ENCODE peak calls at places on chromosomes 2 and 18, in seven cellular contexts. C, T, P, D, F, Q and O are unnamed samples.

GRCh38 chr2:17611036-17611435 is 70.5 kb downstream of the VSNL1 start:
- DNase-seq in C (no peak), T (no peak), P (no peak), D (no peak), F (no peak), Q (no peak), O (no peak)

GRCh38 chr2:36329746-36330145 is 25.8 kb upstream of the CRIM1 start:
- DNase-seq in C (peak), T (no peak), P (no peak), D (no peak), F (no peak), Q (no peak), O (peak)

GRCh38 chr2:105176429-105176828 is 65.1 kb upstream of the GPR45 start:
- DNase-seq in C (no peak), T (no peak), P (no peak), D (no peak), F (no peak), Q (no peak), O (no peak)

GRCh38 chr2:215218587-215219577 is 80.5 kb upstream of the ABCA12 start:
- DNase-seq in C (peak), T (no peak), P (no peak), D (no peak), F (no peak), Q (peak), O (peak)

GRCh38 chr18:67380867-67381266 is 135.7 kb downstream of the DSEL start:
- DNase-seq in C (no peak), T (no peak), P (no peak), D (no peak), F (no peak), Q (no peak), O (no peak)

GRCh38 chr2:47907097-47907781 is 941 bp upstream of the FBXO11 start:
- DNase-seq in C (no peak), T (peak), P (peak), D (no peak), F (no peak), Q (peak), O (no peak)

GRCh38 chr18:808086-808485 is 4.0 kb downstream of the YES1 start:
- DNase-seq in C (peak), T (no peak), P (no peak), D (no peak), F (no peak), Q (peak), O (no peak)

GRCh38 chr2:231162036-231162345 is 36.4 kb upstream of the ARMC9 start:
- DNase-seq in C (peak), T (peak), P (no peak), D (no peak), F (no peak), Q (no peak), O (no peak)

GRCh38 chr2:39736593-39736992 is 42.5 kb downstream of the THUMPD2 start:
- DNase-seq in C (peak), T (no peak), P (no peak), D (no peak), F (no peak), Q (no peak), O (no peak)

GRCh38 chr2:109558076-109558882 is 55.5 kb downstream of the SEPTIN10 start:
- DNase-seq in C (peak), T (peak), P (peak), D (no peak), F (no peak), Q (no peak), O (peak)

DNA sequence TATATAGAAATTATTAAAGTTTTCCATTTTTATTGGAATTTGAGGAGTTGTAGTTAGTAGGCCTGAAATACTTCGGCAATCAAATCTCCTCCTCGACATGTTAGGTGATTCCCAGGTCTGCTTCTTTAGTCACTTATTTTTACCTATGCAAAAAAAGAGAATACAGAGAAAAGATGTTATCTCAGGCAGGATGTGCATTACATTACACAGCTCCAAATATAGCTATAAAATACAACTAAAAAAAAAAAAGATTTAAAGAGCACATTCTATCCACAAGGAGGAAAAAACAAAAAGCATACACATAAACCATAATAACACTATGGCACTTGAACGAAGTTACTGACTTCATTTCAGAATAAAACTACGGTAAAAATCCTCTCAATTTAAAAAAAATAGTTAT is 8.1 kb downstream of the STK17B start:
- DNase-seq in C (no peak), T (no peak), P (no peak), D (no peak), F (no peak), Q (no peak), O (no peak)
- H3K27ac ChIP-seq in C (no peak), T (no peak), P (no peak), D (no peak), F (no peak), Q (no peak), O (no peak)

DNA sequence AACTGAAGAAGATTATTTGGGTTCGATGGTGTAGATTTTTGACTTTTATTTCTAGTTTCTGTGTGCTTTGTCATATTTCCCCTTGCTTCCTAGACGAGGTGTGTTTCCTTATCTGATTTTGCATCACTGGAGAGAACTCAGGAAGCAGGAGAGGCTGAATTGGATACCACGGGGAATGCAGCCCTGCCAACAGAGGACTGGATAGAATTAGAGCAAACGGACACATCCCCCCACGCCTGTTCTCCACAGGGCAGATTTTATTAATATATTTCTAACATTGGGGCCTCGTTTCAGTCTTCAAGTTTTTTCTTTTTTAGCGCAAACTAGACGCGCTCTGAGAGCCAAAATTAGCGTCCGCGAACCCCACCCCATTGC is 678 bp upstream of the VAPA start:
- DNase-seq in C (no peak), T (no peak), P (no peak), D (no peak), F (no peak), Q (no peak), O (no peak)
- H3K27ac ChIP-seq in C (peak), T (peak), P (peak), D (no peak), F (peak), Q (peak), O (peak)

DNA sequence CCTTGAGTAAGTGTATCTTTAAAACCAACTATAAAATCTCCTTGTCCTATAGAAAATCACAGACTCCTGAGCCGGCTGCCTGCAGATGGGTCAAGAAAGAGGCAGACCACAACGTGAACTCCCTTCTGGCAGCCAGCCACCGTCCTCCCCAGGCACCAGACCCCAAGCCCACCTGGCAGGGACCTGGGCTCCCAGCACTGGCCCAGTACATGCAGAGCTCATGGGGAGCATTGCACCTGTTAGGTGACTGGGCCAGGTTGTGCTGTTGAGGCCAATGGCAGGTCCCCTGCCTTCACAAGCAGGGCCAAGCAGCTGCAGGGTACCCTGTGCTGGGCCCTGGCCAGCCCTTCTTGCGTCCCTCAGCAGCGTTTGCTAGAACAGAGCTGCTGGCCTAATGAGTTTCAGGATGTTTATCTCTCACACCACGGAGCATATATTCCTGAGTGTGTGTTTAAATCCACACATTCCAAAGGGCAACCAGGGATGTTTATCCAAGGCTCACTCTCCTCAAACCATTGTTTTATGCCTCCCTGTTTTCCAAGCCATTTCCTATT is 194.3 kb downstream of the NDUFA10 start:
- DNase-seq in C (no peak), T (no peak), P (no peak), D (no peak), F (no peak), Q (no peak), O (no peak)
- H3K27ac ChIP-seq in C (no peak), T (peak), P (no peak), D (no peak), F (no peak), Q (no peak), O (no peak)

GRCh38 chr2:126315840-126316239 is 340.1 kb upstream of the GYPC start:
- DNase-seq in C (no peak), T (no peak), P (no peak), D (no peak), F (no peak), Q (no peak), O (no peak)
- H3K27ac ChIP-seq in C (no peak), T (no peak), P (no peak), D (no peak), F (no peak), Q (no peak), O (no peak)

GRCh38 chr2:10043256-10043905 is at the start of gene KLF11:
- DNase-seq in C (peak), T (peak), P (peak), D (peak), F (no peak), Q (peak), O (peak)
- H3K27ac ChIP-seq in C (peak), T (peak), P (peak), D (no peak), F (peak), Q (peak), O (peak)

DNA sequence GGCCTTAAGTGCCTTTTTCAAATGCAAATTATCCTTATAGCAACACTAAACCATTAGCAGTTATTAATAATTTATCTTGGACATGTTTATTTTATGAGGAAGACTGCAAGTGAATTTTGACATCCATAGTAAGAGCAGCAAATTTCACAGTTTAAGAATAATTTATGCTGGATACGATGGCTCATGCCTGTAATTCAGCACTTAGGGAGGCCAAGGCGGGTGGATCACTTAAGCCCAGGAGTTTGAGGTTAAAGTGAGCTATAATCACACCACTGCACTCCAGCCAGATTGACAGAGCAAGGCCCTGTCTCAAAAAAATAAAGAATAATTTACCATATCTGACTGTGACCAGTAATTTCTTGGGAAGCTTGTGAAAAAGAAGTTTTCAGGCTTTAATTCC is 286.2 kb downstream of the TMX3 start:
- DNase-seq in C (no peak), T (no peak), P (no peak), D (no peak), F (no peak), Q (no peak), O (no peak)
- H3K27ac ChIP-seq in C (peak), T (no peak), P (no peak), D (no peak), F (no peak), Q (no peak), O (no peak)